ENCODE peak calls at places on chromosomes 13 and 19, in five cellular contexts. One of them, this sample, is unnamed.

GRCh38 chr19:12953456-12954149 is 3.4 kb downstream of the GADD45GIP1 start:
- DNase-seq in naive thymus-derived CD8-positive, alpha-beta T cell: no peak
- DNase-seq in GM04503: no peak
- DNase-seq in neural crest cell: no peak
- DNase-seq in lower leg skin: no peak
- DNase-seq in this sample: no peak

GRCh38 chr13:46603165-46603603 is 50.2 kb downstream of the LRCH1 start:
- DNase-seq in naive thymus-derived CD8-positive, alpha-beta T cell: no peak
- DNase-seq in lower leg skin: no peak
- DNase-seq in neural crest cell: no peak
- DNase-seq in GM04503: no peak
- DNase-seq in this sample: no peak

GRCh38 chr13:26853272-26853818 is 92.8 kb upstream of the GPR12 start:
- DNase-seq in neural crest cell: no peak
- DNase-seq in lower leg skin: no peak
- DNase-seq in naive thymus-derived CD8-positive, alpha-beta T cell: no peak
- DNase-seq in GM04503: no peak
- DNase-seq in this sample: no peak

GRCh38 chr13:27171830-27172494 is 351 bp upstream of the USP12 start:
- DNase-seq in neural crest cell: peak; percentile 84
- DNase-seq in lower leg skin: peak; percentile 98
- DNase-seq in GM04503: peak; percentile 51
- DNase-seq in naive thymus-derived CD8-positive, alpha-beta T cell: peak; percentile 87
- DNase-seq in this sample: peak; percentile 96

GRCh38 chr19:5694952-5695648 is 5.0 kb downstream of the RPL36 start:
- DNase-seq in lower leg skin: no peak
- DNase-seq in neural crest cell: no peak
- DNase-seq in naive thymus-derived CD8-positive, alpha-beta T cell: no peak
- DNase-seq in GM04503: no peak
- DNase-seq in this sample: no peak

GRCh38 chr19:1098177-1099051 is 3.2 kb upstream of the POLR2E start:
- DNase-seq in neural crest cell: no peak
- DNase-seq in lower leg skin: no peak
- DNase-seq in GM04503: no peak
- DNase-seq in naive thymus-derived CD8-positive, alpha-beta T cell: no peak
- DNase-seq in this sample: no peak

GRCh38 chr19:45403781-45404556 is 900 bp downstream of the PPP1R13L start:
- DNase-seq in lower leg skin: no peak
- DNase-seq in neural crest cell: peak; percentile 39
- DNase-seq in GM04503: no peak
- DNase-seq in naive thymus-derived CD8-positive, alpha-beta T cell: peak; percentile 51
- DNase-seq in this sample: peak; percentile 73

GRCh38 chr13:98470920-98471319 is 106.0 kb downstream of the STK24 start:
- DNase-seq in naive thymus-derived CD8-positive, alpha-beta T cell: no peak
- DNase-seq in lower leg skin: peak; percentile 66
- DNase-seq in GM04503: no peak
- DNase-seq in neural crest cell: no peak
- DNase-seq in this sample: no peak

GRCh38 chr19:4267101-4267900 is 11.8 kb upstream of the SHD start:
- DNase-seq in neural crest cell: peak; percentile 71
- DNase-seq in GM04503: no peak
- DNase-seq in lower leg skin: peak; percentile 89
- DNase-seq in naive thymus-derived CD8-positive, alpha-beta T cell: peak; percentile 58
- DNase-seq in this sample: peak; percentile 64

GRCh38 chr13:106036870-106037269 is 498.6 kb downstream of the EFNB2 start:
- DNase-seq in neural crest cell: no peak
- DNase-seq in GM04503: no peak
- DNase-seq in naive thymus-derived CD8-positive, alpha-beta T cell: no peak
- DNase-seq in lower leg skin: no peak
- DNase-seq in this sample: no peak

GRCh38 chr13:93244918-93245280 is 18.3 kb downstream of the GPC6 start:
- DNase-seq in lower leg skin: no peak
- DNase-seq in neural crest cell: no peak
- DNase-seq in GM04503: peak; percentile 38
- DNase-seq in naive thymus-derived CD8-positive, alpha-beta T cell: no peak
- DNase-seq in this sample: no peak

GRCh38 chr19:16039081-16039480 is 37.2 kb upstream of the TPM4 start:
- DNase-seq in GM04503: no peak
- DNase-seq in naive thymus-derived CD8-positive, alpha-beta T cell: no peak
- DNase-seq in neural crest cell: no peak
- DNase-seq in lower leg skin: peak; percentile 67
- DNase-seq in this sample: no peak

GRCh38 chr19:1570836-1571235 is 2.7 kb upstream of the MEX3D start:
- DNase-seq in naive thymus-derived CD8-positive, alpha-beta T cell: no peak
- DNase-seq in lower leg skin: no peak
- DNase-seq in neural crest cell: no peak
- DNase-seq in GM04503: no peak
- DNase-seq in this sample: no peak

GRCh38 chr19:46298477-46299003 is 1.7 kb downstream of the HIF3A start:
- DNase-seq in lower leg skin: no peak
- DNase-seq in GM04503: no peak
- DNase-seq in naive thymus-derived CD8-positive, alpha-beta T cell: no peak
- DNase-seq in neural crest cell: no peak
- DNase-seq in this sample: no peak

GRCh38 chr13:76944457-76944856 is 3.9 kb upstream of the ACOD1 start:
- DNase-seq in naive thymus-derived CD8-positive, alpha-beta T cell: no peak
- DNase-seq in GM04503: no peak
- DNase-seq in lower leg skin: no peak
- DNase-seq in neural crest cell: no peak
- DNase-seq in this sample: no peak

GRCh38 chr19:14494910-14495677 is 833 bp downstream of the GIPC1 start:
- DNase-seq in naive thymus-derived CD8-positive, alpha-beta T cell: no peak
- DNase-seq in GM04503: no peak
- DNase-seq in neural crest cell: no peak
- DNase-seq in lower leg skin: no peak
- DNase-seq in this sample: no peak

GRCh38 chr19:18274776-18275356 is 614 bp upstream of the IQCN start:
- DNase-seq in GM04503: peak; percentile 61
- DNase-seq in naive thymus-derived CD8-positive, alpha-beta T cell: no peak
- DNase-seq in lower leg skin: peak; percentile 96
- DNase-seq in neural crest cell: no peak
- DNase-seq in this sample: no peak

GRCh38 chr19:4566402-4567051 is 7.0 kb upstream of the SEMA6B start:
- DNase-seq in lower leg skin: no peak
- DNase-seq in GM04503: no peak
- DNase-seq in naive thymus-derived CD8-positive, alpha-beta T cell: no peak
- DNase-seq in neural crest cell: no peak
- DNase-seq in this sample: no peak

GRCh38 chr13:44140146-44140545 is 233.5 kb upstream of the SERP2 start:
- DNase-seq in neural crest cell: no peak
- DNase-seq in lower leg skin: no peak
- DNase-seq in naive thymus-derived CD8-positive, alpha-beta T cell: no peak
- DNase-seq in GM04503: no peak
- DNase-seq in this sample: no peak

GRCh38 chr19:35935911-35936737 is at the start of gene LRFN3:
- DNase-seq in lower leg skin: peak; percentile 92
- DNase-seq in neural crest cell: peak; percentile 66
- DNase-seq in GM04503: no peak
- DNase-seq in naive thymus-derived CD8-positive, alpha-beta T cell: no peak
- DNase-seq in this sample: peak; percentile 74

GRCh38 chr19:49472936-49473335 is 1.1 kb upstream of the FLT3LG start:
- DNase-seq in naive thymus-derived CD8-positive, alpha-beta T cell: no peak
- DNase-seq in GM04503: no peak
- DNase-seq in neural crest cell: no peak
- DNase-seq in lower leg skin: no peak
- DNase-seq in this sample: no peak

GRCh38 chr19:14768001-14768400 is 10.4 kb downstream of the ADGRE2 start:
- DNase-seq in GM04503: no peak
- DNase-seq in lower leg skin: peak; percentile 54
- DNase-seq in neural crest cell: no peak
- DNase-seq in naive thymus-derived CD8-positive, alpha-beta T cell: no peak
- DNase-seq in this sample: no peak

GRCh38 chr13:80550856-80551532 is 210.1 kb upstream of the SPRY2 start:
- DNase-seq in GM04503: no peak
- DNase-seq in naive thymus-derived CD8-positive, alpha-beta T cell: no peak
- DNase-seq in neural crest cell: no peak
- DNase-seq in lower leg skin: no peak
- DNase-seq in this sample: no peak

GRCh38 chr13:40251343-40252032 is 415.0 kb downstream of the FOXO1 start:
- DNase-seq in neural crest cell: no peak
- DNase-seq in GM04503: no peak
- DNase-seq in lower leg skin: no peak
- DNase-seq in naive thymus-derived CD8-positive, alpha-beta T cell: no peak
- DNase-seq in this sample: no peak